ENCODE peak calls at places on chromosomes 13 and 19, in seven cellular contexts. One of them, this sample, is unnamed.

GRCh38 chr19:8192227-8192820 is 16.8 kb upstream of the CERS4 start:
- DNase-seq in CD4-positive, CD25-positive, alpha-beta regulatory T cell: no peak
- DNase-seq in left ventricle myocardium inferior: no peak
- DNase-seq in CD4-positive, alpha-beta memory T cell: no peak
- DNase-seq in esophagus squamous epithelium: no peak
- DNase-seq in tibial artery: no peak
- DNase-seq in lower lobe of right lung: no peak
- DNase-seq in this sample: no peak

GRCh38 chr13:108496364-108497215 is 132.8 kb upstream of the MYO16 start:
- DNase-seq in CD4-positive, alpha-beta memory T cell: peak
- DNase-seq in esophagus squamous epithelium: no peak
- DNase-seq in lower lobe of right lung: no peak
- DNase-seq in tibial artery: no peak
- DNase-seq in left ventricle myocardium inferior: no peak
- DNase-seq in CD4-positive, CD25-positive, alpha-beta regulatory T cell: peak
- DNase-seq in this sample: no peak

GRCh38 chr13:37640499-37640898 is 41.9 kb upstream of the POSTN start:
- DNase-seq in lower lobe of right lung: no peak
- DNase-seq in tibial artery: no peak
- DNase-seq in CD4-positive, alpha-beta memory T cell: no peak
- DNase-seq in CD4-positive, CD25-positive, alpha-beta regulatory T cell: no peak
- DNase-seq in left ventricle myocardium inferior: no peak
- DNase-seq in esophagus squamous epithelium: no peak
- DNase-seq in this sample: no peak

GRCh38 chr13:50766043-50766442 is 77.4 kb downstream of the DLEU7 start:
- DNase-seq in left ventricle myocardium inferior: no peak
- DNase-seq in CD4-positive, CD25-positive, alpha-beta regulatory T cell: no peak
- DNase-seq in esophagus squamous epithelium: no peak
- DNase-seq in lower lobe of right lung: no peak
- DNase-seq in tibial artery: no peak
- DNase-seq in CD4-positive, alpha-beta memory T cell: no peak
- DNase-seq in this sample: no peak

GRCh38 chr19:5828661-5829566 is 10.6 kb downstream of the FUT6 start:
- DNase-seq in CD4-positive, alpha-beta memory T cell: no peak
- DNase-seq in CD4-positive, CD25-positive, alpha-beta regulatory T cell: no peak
- DNase-seq in lower lobe of right lung: no peak
- DNase-seq in tibial artery: no peak
- DNase-seq in esophagus squamous epithelium: no peak
- DNase-seq in left ventricle myocardium inferior: peak
- DNase-seq in this sample: no peak

GRCh38 chr13:27924529-27925141 is 4.8 kb downstream of the PDX1 start:
- DNase-seq in CD4-positive, CD25-positive, alpha-beta regulatory T cell: no peak
- DNase-seq in CD4-positive, alpha-beta memory T cell: no peak
- DNase-seq in left ventricle myocardium inferior: no peak
- DNase-seq in esophagus squamous epithelium: no peak
- DNase-seq in tibial artery: no peak
- DNase-seq in lower lobe of right lung: no peak
- DNase-seq in this sample: no peak

GRCh38 chr19:51702754-51703654 is 9.9 kb downstream of the SPACA6 start:
- DNase-seq in left ventricle myocardium inferior: no peak
- DNase-seq in esophagus squamous epithelium: no peak
- DNase-seq in tibial artery: no peak
- DNase-seq in CD4-positive, alpha-beta memory T cell: no peak
- DNase-seq in CD4-positive, CD25-positive, alpha-beta regulatory T cell: no peak
- DNase-seq in lower lobe of right lung: peak
- DNase-seq in this sample: no peak

GRCh38 chr19:29277107-29277506 is 64.2 kb upstream of the UQCRFS1 start:
- DNase-seq in CD4-positive, CD25-positive, alpha-beta regulatory T cell: peak
- DNase-seq in CD4-positive, alpha-beta memory T cell: peak
- DNase-seq in lower lobe of right lung: no peak
- DNase-seq in tibial artery: no peak
- DNase-seq in left ventricle myocardium inferior: no peak
- DNase-seq in esophagus squamous epithelium: no peak
- DNase-seq in this sample: peak

GRCh38 chr19:43807651-43808050 is 5.4 kb upstream of the LYPD5 start:
- DNase-seq in esophagus squamous epithelium: no peak
- DNase-seq in left ventricle myocardium inferior: no peak
- DNase-seq in lower lobe of right lung: no peak
- DNase-seq in tibial artery: no peak
- DNase-seq in CD4-positive, CD25-positive, alpha-beta regulatory T cell: no peak
- DNase-seq in CD4-positive, alpha-beta memory T cell: no peak
- DNase-seq in this sample: no peak

GRCh38 chr13:113926951-113927660 is 46.8 kb downstream of the C13orf46 start:
- DNase-seq in CD4-positive, CD25-positive, alpha-beta regulatory T cell: no peak
- DNase-seq in left ventricle myocardium inferior: peak
- DNase-seq in CD4-positive, alpha-beta memory T cell: no peak
- DNase-seq in tibial artery: peak
- DNase-seq in lower lobe of right lung: no peak
- DNase-seq in esophagus squamous epithelium: no peak
- DNase-seq in this sample: no peak

GRCh38 chr13:37029617-37030016 is 29.0 kb downstream of the EXOSC8 start:
- DNase-seq in CD4-positive, CD25-positive, alpha-beta regulatory T cell: no peak
- DNase-seq in lower lobe of right lung: no peak
- DNase-seq in esophagus squamous epithelium: no peak
- DNase-seq in CD4-positive, alpha-beta memory T cell: no peak
- DNase-seq in left ventricle myocardium inferior: no peak
- DNase-seq in tibial artery: no peak
- DNase-seq in this sample: no peak

GRCh38 chr13:71067164-71067815 is 799.7 kb downstream of the DACH1 start:
- DNase-seq in left ventricle myocardium inferior: no peak
- DNase-seq in esophagus squamous epithelium: no peak
- DNase-seq in CD4-positive, CD25-positive, alpha-beta regulatory T cell: no peak
- DNase-seq in CD4-positive, alpha-beta memory T cell: no peak
- DNase-seq in lower lobe of right lung: no peak
- DNase-seq in tibial artery: no peak
- DNase-seq in this sample: no peak

DNA sequence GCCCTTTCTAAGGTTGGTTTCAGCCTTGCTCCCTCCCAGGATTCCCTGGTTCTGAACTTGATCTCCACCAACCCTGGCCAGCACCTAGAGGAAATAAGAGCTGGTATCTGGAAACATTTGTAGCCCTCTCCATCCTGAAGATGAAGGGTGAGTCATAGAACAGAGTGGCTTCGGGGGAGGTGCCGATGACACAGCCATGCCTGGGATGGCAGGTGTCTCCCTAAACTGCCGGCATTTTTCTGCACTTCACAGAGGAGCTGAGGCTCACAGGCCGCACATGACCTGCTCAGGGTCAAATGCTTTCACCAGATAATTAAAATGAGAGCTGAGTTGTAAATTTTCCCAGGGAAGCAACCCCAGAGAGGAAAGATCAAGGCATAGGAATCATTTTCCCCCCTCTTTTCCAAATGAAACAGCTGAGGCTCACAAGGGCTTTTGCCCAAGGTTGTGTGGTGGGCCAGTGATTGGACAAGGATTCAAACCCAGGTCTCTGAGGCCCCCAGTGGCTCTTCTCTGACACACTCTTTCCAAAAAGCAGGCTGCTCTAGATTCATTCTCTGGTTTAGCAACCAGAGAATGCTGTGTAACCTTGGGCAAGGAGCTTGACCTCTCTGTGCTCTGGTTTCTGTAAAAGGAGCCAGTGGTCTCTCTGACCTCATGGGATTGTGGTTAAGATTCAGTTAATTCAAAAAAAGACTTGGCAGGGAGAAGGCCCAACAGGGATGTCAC is 1.2 kb upstream of the SLC25A42 start:
- DNase-seq in lower lobe of right lung: no peak
- DNase-seq in CD4-positive, CD25-positive, alpha-beta regulatory T cell: no peak
- DNase-seq in left ventricle myocardium inferior: no peak
- DNase-seq in tibial artery: no peak
- DNase-seq in esophagus squamous epithelium: no peak
- DNase-seq in CD4-positive, alpha-beta memory T cell: no peak
- DNase-seq in this sample: no peak
- H3K27ac ChIP-seq in lower lobe of right lung: peak
- H3K27ac ChIP-seq in CD4-positive, CD25-positive, alpha-beta regulatory T cell: peak
- H3K27ac ChIP-seq in left ventricle myocardium inferior: peak
- H3K27ac ChIP-seq in tibial artery: peak
- H3K27ac ChIP-seq in esophagus squamous epithelium: peak
- H3K27ac ChIP-seq in CD4-positive, alpha-beta memory T cell: peak
- H3K27ac ChIP-seq in this sample: peak

DNA sequence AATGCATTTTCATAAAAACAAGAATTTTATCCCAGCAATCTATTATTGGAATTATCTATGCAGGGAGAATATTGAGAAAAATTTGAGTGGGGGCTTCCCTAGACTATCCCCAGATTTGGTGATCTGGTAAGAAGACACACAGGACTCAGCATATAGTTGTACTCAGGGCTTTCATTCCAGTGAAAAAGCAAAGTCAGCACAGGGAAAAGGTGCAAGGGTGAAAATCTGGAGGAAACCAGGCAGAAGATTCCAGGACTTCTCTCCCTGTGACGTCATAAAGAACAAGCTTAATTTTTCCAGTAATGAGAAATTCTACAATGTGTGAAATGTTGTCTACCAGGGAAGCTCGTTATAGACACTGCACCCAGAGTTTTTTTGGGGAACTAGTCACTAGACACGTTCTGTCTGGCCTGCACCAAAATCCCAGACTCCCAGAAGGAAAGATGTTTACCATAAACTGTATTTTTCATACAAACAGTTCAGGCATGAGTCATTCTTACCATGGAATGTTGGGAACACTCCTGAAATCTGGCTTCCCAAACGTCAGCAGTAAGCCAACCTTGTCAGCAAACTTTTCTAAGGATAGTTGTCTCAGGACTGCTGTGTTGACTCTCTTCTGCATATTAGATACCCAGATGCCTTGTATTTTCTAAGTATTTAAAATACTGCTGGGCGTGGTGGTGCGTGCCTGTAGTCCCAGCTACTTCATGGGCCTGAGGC is 107.4 kb downstream of the DNAJC3 start:
- DNase-seq in tibial artery: no peak
- DNase-seq in left ventricle myocardium inferior: no peak
- DNase-seq in CD4-positive, alpha-beta memory T cell: no peak
- DNase-seq in esophagus squamous epithelium: no peak
- DNase-seq in CD4-positive, CD25-positive, alpha-beta regulatory T cell: no peak
- DNase-seq in lower lobe of right lung: no peak
- DNase-seq in this sample: no peak
- H3K27ac ChIP-seq in tibial artery: peak
- H3K27ac ChIP-seq in left ventricle myocardium inferior: no peak
- H3K27ac ChIP-seq in CD4-positive, alpha-beta memory T cell: no peak
- H3K27ac ChIP-seq in esophagus squamous epithelium: no peak
- H3K27ac ChIP-seq in CD4-positive, CD25-positive, alpha-beta regulatory T cell: no peak
- H3K27ac ChIP-seq in lower lobe of right lung: no peak
- H3K27ac ChIP-seq in this sample: no peak

GRCh38 chr13:112875627-112876026 is 93.4 kb upstream of the MCF2L start:
- DNase-seq in CD4-positive, alpha-beta memory T cell: no peak
- DNase-seq in esophagus squamous epithelium: no peak
- DNase-seq in lower lobe of right lung: peak
- DNase-seq in CD4-positive, CD25-positive, alpha-beta regulatory T cell: no peak
- DNase-seq in tibial artery: no peak
- DNase-seq in left ventricle myocardium inferior: peak
- DNase-seq in this sample: no peak

GRCh38 chr13:112876305-112877000 is 92.6 kb upstream of the MCF2L start:
- DNase-seq in tibial artery: no peak
- DNase-seq in CD4-positive, CD25-positive, alpha-beta regulatory T cell: no peak
- DNase-seq in lower lobe of right lung: peak
- DNase-seq in esophagus squamous epithelium: no peak
- DNase-seq in CD4-positive, alpha-beta memory T cell: no peak
- DNase-seq in left ventricle myocardium inferior: peak
- DNase-seq in this sample: no peak

GRCh38 chr13:112873851-112874750 is 94.9 kb upstream of the MCF2L start:
- DNase-seq in CD4-positive, alpha-beta memory T cell: no peak
- DNase-seq in CD4-positive, CD25-positive, alpha-beta regulatory T cell: no peak
- DNase-seq in left ventricle myocardium inferior: peak
- DNase-seq in lower lobe of right lung: peak
- DNase-seq in esophagus squamous epithelium: peak
- DNase-seq in tibial artery: peak
- DNase-seq in this sample: peak

GRCh38 chr13:112877066-112877465 is 91.9 kb upstream of the MCF2L start:
- DNase-seq in esophagus squamous epithelium: no peak
- DNase-seq in CD4-positive, alpha-beta memory T cell: no peak
- DNase-seq in tibial artery: no peak
- DNase-seq in left ventricle myocardium inferior: peak
- DNase-seq in CD4-positive, CD25-positive, alpha-beta regulatory T cell: no peak
- DNase-seq in lower lobe of right lung: peak
- DNase-seq in this sample: no peak

GRCh38 chr13:112874751-112875300 is 94.2 kb upstream of the MCF2L start:
- DNase-seq in esophagus squamous epithelium: no peak
- DNase-seq in left ventricle myocardium inferior: peak
- DNase-seq in tibial artery: no peak
- DNase-seq in CD4-positive, CD25-positive, alpha-beta regulatory T cell: no peak
- DNase-seq in CD4-positive, alpha-beta memory T cell: no peak
- DNase-seq in lower lobe of right lung: peak
- DNase-seq in this sample: no peak
- H3K27ac ChIP-seq in esophagus squamous epithelium: no peak
- H3K27ac ChIP-seq in left ventricle myocardium inferior: peak
- H3K27ac ChIP-seq in tibial artery: no peak
- H3K27ac ChIP-seq in CD4-positive, CD25-positive, alpha-beta regulatory T cell: no peak
- H3K27ac ChIP-seq in CD4-positive, alpha-beta memory T cell: no peak
- H3K27ac ChIP-seq in lower lobe of right lung: no peak
- H3K27ac ChIP-seq in this sample: no peak

GRCh38 chr19:54389556-54389955 is 24.8 kb upstream of the LAIR1 start:
- DNase-seq in lower lobe of right lung: no peak
- DNase-seq in left ventricle myocardium inferior: no peak
- DNase-seq in CD4-positive, alpha-beta memory T cell: no peak
- DNase-seq in CD4-positive, CD25-positive, alpha-beta regulatory T cell: no peak
- DNase-seq in esophagus squamous epithelium: no peak
- DNase-seq in tibial artery: no peak
- DNase-seq in this sample: no peak

GRCh38 chr19:54388803-54389144 is 24.0 kb upstream of the LAIR1 start:
- DNase-seq in esophagus squamous epithelium: no peak
- DNase-seq in left ventricle myocardium inferior: no peak
- DNase-seq in lower lobe of right lung: no peak
- DNase-seq in CD4-positive, CD25-positive, alpha-beta regulatory T cell: peak
- DNase-seq in CD4-positive, alpha-beta memory T cell: no peak
- DNase-seq in tibial artery: no peak
- DNase-seq in this sample: no peak

GRCh38 chr19:54390942-54391577 is 24.2 kb upstream of the TTYH1 start:
- DNase-seq in CD4-positive, alpha-beta memory T cell: peak
- DNase-seq in lower lobe of right lung: no peak
- DNase-seq in esophagus squamous epithelium: no peak
- DNase-seq in CD4-positive, CD25-positive, alpha-beta regulatory T cell: peak
- DNase-seq in left ventricle myocardium inferior: no peak
- DNase-seq in tibial artery: no peak
- DNase-seq in this sample: peak

GRCh38 chr19:54391589-54392061 is 23.6 kb upstream of the TTYH1 start:
- DNase-seq in CD4-positive, CD25-positive, alpha-beta regulatory T cell: no peak
- DNase-seq in esophagus squamous epithelium: no peak
- DNase-seq in CD4-positive, alpha-beta memory T cell: no peak
- DNase-seq in lower lobe of right lung: no peak
- DNase-seq in left ventricle myocardium inferior: no peak
- DNase-seq in tibial artery: no peak
- DNase-seq in this sample: no peak

DNA sequence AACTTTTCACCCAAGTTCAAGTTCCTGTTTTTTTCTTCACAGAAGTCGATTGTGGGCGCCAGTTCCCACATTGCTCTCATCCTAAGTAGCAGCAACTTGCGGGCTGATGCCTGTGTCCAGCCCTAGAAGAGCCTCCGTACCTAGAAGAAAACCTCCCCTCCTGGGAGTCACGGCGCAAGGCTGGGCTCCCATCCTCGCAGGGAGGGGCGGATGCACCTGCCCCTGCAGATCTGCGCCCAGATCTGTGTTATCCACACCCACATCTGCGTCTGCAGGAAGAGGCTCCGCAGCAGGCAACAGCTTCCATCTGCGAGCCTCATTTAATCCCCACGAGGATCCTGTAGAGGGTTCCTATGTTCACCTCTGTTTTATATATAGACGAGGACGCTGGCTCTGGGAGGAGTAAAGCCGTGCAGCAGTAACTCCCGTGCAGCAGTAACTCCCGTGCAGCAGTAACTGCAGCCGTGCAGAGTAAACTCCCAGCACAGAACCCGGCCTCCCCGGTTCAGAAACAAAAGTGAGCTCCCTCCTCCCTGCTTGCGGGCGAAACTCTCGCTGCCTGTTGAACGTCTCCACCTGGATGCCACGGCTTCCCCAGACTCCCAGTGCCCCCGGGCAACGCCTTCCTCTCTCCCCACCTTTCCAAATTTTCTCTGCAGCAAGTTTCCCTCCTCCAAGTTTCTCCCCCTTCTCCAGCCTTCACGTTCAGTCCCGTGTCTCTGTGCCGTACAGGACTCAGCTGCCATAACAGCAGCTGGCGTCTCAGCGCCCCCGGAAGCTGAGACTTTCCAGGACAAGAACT is 23.5 kb upstream of the LAIR1 start:
- DNase-seq in CD4-positive, CD25-positive, alpha-beta regulatory T cell: peak
- DNase-seq in esophagus squamous epithelium: no peak
- DNase-seq in tibial artery: peak
- DNase-seq in left ventricle myocardium inferior: peak
- DNase-seq in CD4-positive, alpha-beta memory T cell: peak
- DNase-seq in lower lobe of right lung: peak
- DNase-seq in this sample: peak
- H3K27ac ChIP-seq in CD4-positive, CD25-positive, alpha-beta regulatory T cell: peak
- H3K27ac ChIP-seq in esophagus squamous epithelium: no peak
- H3K27ac ChIP-seq in tibial artery: no peak
- H3K27ac ChIP-seq in left ventricle myocardium inferior: peak
- H3K27ac ChIP-seq in CD4-positive, alpha-beta memory T cell: peak
- H3K27ac ChIP-seq in lower lobe of right lung: peak
- H3K27ac ChIP-seq in this sample: peak